ENCODE peak calls at places on chromosomes 16 and 17, in five cellular contexts. One of them, this sample, is unnamed.

GRCh38 chr17:3770471-3770870 is 30.5 kb downstream of the ITGAE start:
- ATAC-seq in Panc1: no peak
- ATAC-seq in activated CD8-positive, alpha-beta T cell treated with anti-CD3 and anti-CD28 coated beads for 36 hours: peak; percentile 79
- ATAC-seq in K562: no peak
- ATAC-seq in activated CD8-positive, alpha-beta memory T cell treated with anti-CD3 and anti-CD28 coated beads, Interleukin-2, amount 10 ng/mL, durations not matched to agents 7 days and 5 days: peak; percentile 76
- ATAC-seq in this sample: no peak

GRCh38 chr16:79250457-79251098 is 350.0 kb downstream of the MAF start:
- ATAC-seq in Panc1: no peak
- ATAC-seq in activated CD8-positive, alpha-beta T cell treated with anti-CD3 and anti-CD28 coated beads for 36 hours: no peak
- ATAC-seq in K562: no peak
- ATAC-seq in activated CD8-positive, alpha-beta memory T cell treated with anti-CD3 and anti-CD28 coated beads, Interleukin-2, amount 10 ng/mL, durations not matched to agents 7 days and 5 days: no peak
- ATAC-seq in this sample: no peak

GRCh38 chr17:40486513-40487370 is 14.7 kb downstream of the TNS4 start:
- ATAC-seq in Panc1: no peak
- ATAC-seq in activated CD8-positive, alpha-beta T cell treated with anti-CD3 and anti-CD28 coated beads for 36 hours: no peak
- ATAC-seq in K562: no peak
- ATAC-seq in activated CD8-positive, alpha-beta memory T cell treated with anti-CD3 and anti-CD28 coated beads, Interleukin-2, amount 10 ng/mL, durations not matched to agents 7 days and 5 days: no peak
- ATAC-seq in this sample: no peak

GRCh38 chr17:42002792-42003301 is 14.4 kb downstream of the DNAJC7 start:
- ATAC-seq in Panc1: no peak
- ATAC-seq in activated CD8-positive, alpha-beta T cell treated with anti-CD3 and anti-CD28 coated beads for 36 hours: no peak
- ATAC-seq in K562: no peak
- ATAC-seq in activated CD8-positive, alpha-beta memory T cell treated with anti-CD3 and anti-CD28 coated beads, Interleukin-2, amount 10 ng/mL, durations not matched to agents 7 days and 5 days: no peak
- ATAC-seq in this sample: no peak

GRCh38 chr17:47850373-47850691 is 631 bp downstream of the SP6 start:
- ATAC-seq in Panc1: no peak
- ATAC-seq in activated CD8-positive, alpha-beta T cell treated with anti-CD3 and anti-CD28 coated beads for 36 hours: no peak
- ATAC-seq in K562: peak; percentile 2
- ATAC-seq in activated CD8-positive, alpha-beta memory T cell treated with anti-CD3 and anti-CD28 coated beads, Interleukin-2, amount 10 ng/mL, durations not matched to agents 7 days and 5 days: no peak
- ATAC-seq in this sample: no peak

GRCh38 chr17:78745407-78746088 is 36.5 kb downstream of the CYTH1 start:
- ATAC-seq in Panc1: peak; percentile 56
- ATAC-seq in activated CD8-positive, alpha-beta T cell treated with anti-CD3 and anti-CD28 coated beads for 36 hours: no peak
- ATAC-seq in K562: peak; percentile 27
- ATAC-seq in activated CD8-positive, alpha-beta memory T cell treated with anti-CD3 and anti-CD28 coated beads, Interleukin-2, amount 10 ng/mL, durations not matched to agents 7 days and 5 days: no peak
- ATAC-seq in this sample: no peak

GRCh38 chr17:72534776-72535175 is 414.0 kb downstream of the SOX9 start:
- ATAC-seq in Panc1: no peak
- ATAC-seq in activated CD8-positive, alpha-beta T cell treated with anti-CD3 and anti-CD28 coated beads for 36 hours: no peak
- ATAC-seq in K562: no peak
- ATAC-seq in activated CD8-positive, alpha-beta memory T cell treated with anti-CD3 and anti-CD28 coated beads, Interleukin-2, amount 10 ng/mL, durations not matched to agents 7 days and 5 days: no peak
- ATAC-seq in this sample: no peak

GRCh38 chr17:34442387-34443111 is 79.5 kb upstream of the CCL1 start:
- ATAC-seq in Panc1: no peak
- ATAC-seq in activated CD8-positive, alpha-beta T cell treated with anti-CD3 and anti-CD28 coated beads for 36 hours: no peak
- ATAC-seq in K562: no peak
- ATAC-seq in activated CD8-positive, alpha-beta memory T cell treated with anti-CD3 and anti-CD28 coated beads, Interleukin-2, amount 10 ng/mL, durations not matched to agents 7 days and 5 days: no peak
- ATAC-seq in this sample: no peak

GRCh38 chr17:81428521-81428920 is 33.3 kb downstream of the BAHCC1 start:
- ATAC-seq in Panc1: no peak
- ATAC-seq in activated CD8-positive, alpha-beta T cell treated with anti-CD3 and anti-CD28 coated beads for 36 hours: no peak
- ATAC-seq in K562: no peak
- ATAC-seq in activated CD8-positive, alpha-beta memory T cell treated with anti-CD3 and anti-CD28 coated beads, Interleukin-2, amount 10 ng/mL, durations not matched to agents 7 days and 5 days: no peak
- ATAC-seq in this sample: no peak

GRCh38 chr16:55954906-55955305 is 79.7 kb upstream of the CES5A start:
- ATAC-seq in Panc1: no peak
- ATAC-seq in activated CD8-positive, alpha-beta T cell treated with anti-CD3 and anti-CD28 coated beads for 36 hours: no peak
- ATAC-seq in K562: no peak
- ATAC-seq in activated CD8-positive, alpha-beta memory T cell treated with anti-CD3 and anti-CD28 coated beads, Interleukin-2, amount 10 ng/mL, durations not matched to agents 7 days and 5 days: no peak
- ATAC-seq in this sample: no peak

GRCh38 chr17:56754523-56755208 is 79.1 kb downstream of the C17orf67 start:
- ATAC-seq in Panc1: peak; percentile 74
- ATAC-seq in activated CD8-positive, alpha-beta T cell treated with anti-CD3 and anti-CD28 coated beads for 36 hours: peak; percentile 49
- ATAC-seq in K562: no peak
- ATAC-seq in activated CD8-positive, alpha-beta memory T cell treated with anti-CD3 and anti-CD28 coated beads, Interleukin-2, amount 10 ng/mL, durations not matched to agents 7 days and 5 days: no peak
- ATAC-seq in this sample: no peak

GRCh38 chr16:87052506-87052905 is 264.7 kb downstream of the C16orf95 start:
- ATAC-seq in Panc1: no peak
- ATAC-seq in activated CD8-positive, alpha-beta T cell treated with anti-CD3 and anti-CD28 coated beads for 36 hours: no peak
- ATAC-seq in K562: peak; percentile 17
- ATAC-seq in activated CD8-positive, alpha-beta memory T cell treated with anti-CD3 and anti-CD28 coated beads, Interleukin-2, amount 10 ng/mL, durations not matched to agents 7 days and 5 days: no peak
- ATAC-seq in this sample: no peak

GRCh38 chr17:40352044-40352778 is 12.3 kb downstream of the GJD3 start:
- ATAC-seq in Panc1: no peak
- ATAC-seq in activated CD8-positive, alpha-beta T cell treated with anti-CD3 and anti-CD28 coated beads for 36 hours: no peak
- ATAC-seq in K562: no peak
- ATAC-seq in activated CD8-positive, alpha-beta memory T cell treated with anti-CD3 and anti-CD28 coated beads, Interleukin-2, amount 10 ng/mL, durations not matched to agents 7 days and 5 days: no peak
- ATAC-seq in this sample: no peak

GRCh38 chr16:59991171-59991570 is 1257.1 kb upstream of the GOT2 start:
- ATAC-seq in Panc1: no peak
- ATAC-seq in activated CD8-positive, alpha-beta T cell treated with anti-CD3 and anti-CD28 coated beads for 36 hours: no peak
- ATAC-seq in K562: no peak
- ATAC-seq in activated CD8-positive, alpha-beta memory T cell treated with anti-CD3 and anti-CD28 coated beads, Interleukin-2, amount 10 ng/mL, durations not matched to agents 7 days and 5 days: no peak
- ATAC-seq in this sample: no peak

GRCh38 chr16:65786916-65787315 is 579.6 kb upstream of the CDH5 start:
- ATAC-seq in Panc1: no peak
- ATAC-seq in activated CD8-positive, alpha-beta T cell treated with anti-CD3 and anti-CD28 coated beads for 36 hours: no peak
- ATAC-seq in K562: no peak
- ATAC-seq in activated CD8-positive, alpha-beta memory T cell treated with anti-CD3 and anti-CD28 coated beads, Interleukin-2, amount 10 ng/mL, durations not matched to agents 7 days and 5 days: no peak
- ATAC-seq in this sample: no peak

GRCh38 chr16:1708768-1709180 is 2.8 kb downstream of the MAPK8IP3 start:
- ATAC-seq in Panc1: no peak
- ATAC-seq in activated CD8-positive, alpha-beta T cell treated with anti-CD3 and anti-CD28 coated beads for 36 hours: peak; percentile 13
- ATAC-seq in K562: peak; percentile 73
- ATAC-seq in activated CD8-positive, alpha-beta memory T cell treated with anti-CD3 and anti-CD28 coated beads, Interleukin-2, amount 10 ng/mL, durations not matched to agents 7 days and 5 days: no peak
- ATAC-seq in this sample: no peak

GRCh38 chr16:70610273-70611223 is 35.8 kb upstream of the IL34 start:
- ATAC-seq in Panc1: no peak
- ATAC-seq in activated CD8-positive, alpha-beta T cell treated with anti-CD3 and anti-CD28 coated beads for 36 hours: no peak
- ATAC-seq in K562: peak; percentile 28
- ATAC-seq in activated CD8-positive, alpha-beta memory T cell treated with anti-CD3 and anti-CD28 coated beads, Interleukin-2, amount 10 ng/mL, durations not matched to agents 7 days and 5 days: no peak
- ATAC-seq in this sample: peak; percentile 19

GRCh38 chr17:27571563-27572129 is 59.3 kb upstream of the LGALS9 start:
- ATAC-seq in Panc1: no peak
- ATAC-seq in activated CD8-positive, alpha-beta T cell treated with anti-CD3 and anti-CD28 coated beads for 36 hours: no peak
- ATAC-seq in K562: no peak
- ATAC-seq in activated CD8-positive, alpha-beta memory T cell treated with anti-CD3 and anti-CD28 coated beads, Interleukin-2, amount 10 ng/mL, durations not matched to agents 7 days and 5 days: no peak
- ATAC-seq in this sample: no peak

GRCh38 chr16:68227850-68228553 is 7.9 kb downstream of the ESRP2 start:
- ATAC-seq in Panc1: no peak
- ATAC-seq in activated CD8-positive, alpha-beta T cell treated with anti-CD3 and anti-CD28 coated beads for 36 hours: no peak
- ATAC-seq in K562: no peak
- ATAC-seq in activated CD8-positive, alpha-beta memory T cell treated with anti-CD3 and anti-CD28 coated beads, Interleukin-2, amount 10 ng/mL, durations not matched to agents 7 days and 5 days: no peak
- ATAC-seq in this sample: no peak

GRCh38 chr17:7141824-7142223 is 27.2 kb upstream of the ASGR2 start:
- ATAC-seq in Panc1: no peak
- ATAC-seq in activated CD8-positive, alpha-beta T cell treated with anti-CD3 and anti-CD28 coated beads for 36 hours: no peak
- ATAC-seq in K562: no peak
- ATAC-seq in activated CD8-positive, alpha-beta memory T cell treated with anti-CD3 and anti-CD28 coated beads, Interleukin-2, amount 10 ng/mL, durations not matched to agents 7 days and 5 days: no peak
- ATAC-seq in this sample: no peak

GRCh38 chr17:38571833-38572274 is 33.9 kb downstream of the SRCIN1 start:
- ATAC-seq in Panc1: no peak
- ATAC-seq in activated CD8-positive, alpha-beta T cell treated with anti-CD3 and anti-CD28 coated beads for 36 hours: peak; percentile 37
- ATAC-seq in K562: no peak
- ATAC-seq in activated CD8-positive, alpha-beta memory T cell treated with anti-CD3 and anti-CD28 coated beads, Interleukin-2, amount 10 ng/mL, durations not matched to agents 7 days and 5 days: no peak
- ATAC-seq in this sample: no peak

GRCh38 chr16:30033270-30033669 is 2.2 kb upstream of the TLCD3B start:
- ATAC-seq in Panc1: no peak
- ATAC-seq in activated CD8-positive, alpha-beta T cell treated with anti-CD3 and anti-CD28 coated beads for 36 hours: no peak
- ATAC-seq in K562: peak; percentile 28
- ATAC-seq in activated CD8-positive, alpha-beta memory T cell treated with anti-CD3 and anti-CD28 coated beads, Interleukin-2, amount 10 ng/mL, durations not matched to agents 7 days and 5 days: no peak
- ATAC-seq in this sample: no peak

GRCh38 chr17:69423450-69423849 is 9.0 kb downstream of the MAP2K6 start:
- ATAC-seq in Panc1: no peak
- ATAC-seq in activated CD8-positive, alpha-beta T cell treated with anti-CD3 and anti-CD28 coated beads for 36 hours: peak; percentile 86
- ATAC-seq in K562: no peak
- ATAC-seq in activated CD8-positive, alpha-beta memory T cell treated with anti-CD3 and anti-CD28 coated beads, Interleukin-2, amount 10 ng/mL, durations not matched to agents 7 days and 5 days: peak; percentile 86
- ATAC-seq in this sample: no peak

GRCh38 chr17:65259281-65259680 is 122.1 kb downstream of the RGS9 start:
- ATAC-seq in Panc1: no peak
- ATAC-seq in activated CD8-positive, alpha-beta T cell treated with anti-CD3 and anti-CD28 coated beads for 36 hours: no peak
- ATAC-seq in K562: no peak
- ATAC-seq in activated CD8-positive, alpha-beta memory T cell treated with anti-CD3 and anti-CD28 coated beads, Interleukin-2, amount 10 ng/mL, durations not matched to agents 7 days and 5 days: no peak
- ATAC-seq in this sample: no peak